ENCODE peak calls at places on chromosomes 7 and 10, in four cellular contexts. J is fibroblast of pulmonary artery, T is Panc1, H is choroid plexus epithelial cell. D is an unnamed sample.

GRCh38 chr10:108812906-108813305 is 1110.4 kb downstream of the XPNPEP1 start:
- DNase-seq in J (no peak), T (no peak), H (no peak), D (no peak)

GRCh38 chr10:110353244-110354119 is 48.8 kb upstream of the SMNDC1 start:
- DNase-seq in J (peak), T (peak), H (peak), D (peak)

GRCh38 chr7:132933076-132933466 is 148.8 kb downstream of the CHCHD3 start:
- DNase-seq in J (peak), T (no peak), H (peak), D (no peak)

GRCh38 chr10:14653271-14654161 is 121.2 kb downstream of the FAM107B start:
- DNase-seq in J (peak), T (no peak), H (peak), D (peak)

GRCh38 chr10:44878704-44879530 is 32.2 kb upstream of the TMEM72 start:
- DNase-seq in J (peak), T (no peak), H (peak), D (peak)

GRCh38 chr7:127891144-127891543 is 140.1 kb downstream of the LRRC4 start:
- DNase-seq in J (no peak), T (no peak), H (no peak), D (no peak)

GRCh38 chr10:17851611-17852010 is 42.5 kb downstream of the MRC1 start:
- DNase-seq in J (no peak), T (no peak), H (no peak), D (no peak)

GRCh38 chr10:101903827-101904520 is 60.4 kb upstream of the KCNIP2 start:
- DNase-seq in J (no peak), T (no peak), H (no peak), D (no peak)

GRCh38 chr7:54560726-54561125 is 18.6 kb downstream of the VSTM2A start:
- DNase-seq in J (no peak), T (no peak), H (no peak), D (no peak)

GRCh38 chr10:108388716-108389115 is 1224.2 kb upstream of the SORCS1 start:
- DNase-seq in J (no peak), T (no peak), H (no peak), D (no peak)

GRCh38 chr10:125204400-125204799 is 44.0 kb upstream of the CTBP2 start:
- DNase-seq in J (no peak), T (no peak), H (no peak), D (no peak)

GRCh38 chr7:55024776-55025175 is 6.0 kb downstream of the EGFR start:
- DNase-seq in J (peak), T (no peak), H (peak), D (no peak)

GRCh38 chr10:43206391-43207235 is 60.3 kb downstream of the RASGEF1A start:
- DNase-seq in J (no peak), T (no peak), H (no peak), D (no peak)

GRCh38 chr10:118701529-118702323 is 53.0 kb downstream of the CACUL1 start:
- DNase-seq in J (no peak), T (no peak), H (peak), D (no peak)

GRCh38 chr7:155625557-155625956 is 18.9 kb upstream of the RBM33 start:
- DNase-seq in J (no peak), T (no peak), H (no peak), D (no peak)

GRCh38 chr10:60163786-60164185 is 225.9 kb downstream of the ANK3 start:
- DNase-seq in J (no peak), T (no peak), H (no peak), D (no peak)

GRCh38 chr10:60162631-60163030 is 227.0 kb downstream of the ANK3 start:
- DNase-seq in J (no peak), T (no peak), H (no peak), D (no peak)

GRCh38 chr10:60170250-60170649 is 219.4 kb downstream of the ANK3 start:
- DNase-seq in J (no peak), T (no peak), H (peak), D (no peak)

GRCh38 chr10:60169111-60169510 is 220.6 kb downstream of the ANK3 start:
- DNase-seq in J (no peak), T (no peak), H (no peak), D (no peak)

DNA sequence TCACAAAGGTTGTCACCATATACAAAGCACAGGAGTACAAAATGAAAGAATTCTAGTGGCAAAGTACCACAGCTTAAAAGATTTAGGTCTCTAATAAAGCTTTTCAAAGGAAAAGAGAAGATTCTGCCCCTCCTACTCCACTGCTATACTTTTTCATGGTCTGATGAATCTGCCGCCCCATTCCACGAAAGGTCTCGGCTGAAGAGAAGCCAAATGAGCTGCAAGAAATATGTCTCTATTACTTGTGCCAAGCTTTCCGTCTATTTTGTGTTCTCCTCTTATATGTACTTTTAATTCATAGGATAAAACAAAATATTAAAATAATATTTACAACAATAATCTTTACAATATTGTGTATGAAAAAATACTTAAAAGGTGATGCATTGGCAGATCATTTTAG is 222.6 kb downstream of the ANK3 start:
- DNase-seq in J (no peak), T (no peak), H (no peak), D (no peak)
- H3K4me3 ChIP-seq in J (peak), T (no peak), H (no peak), D (no peak)

DNA sequence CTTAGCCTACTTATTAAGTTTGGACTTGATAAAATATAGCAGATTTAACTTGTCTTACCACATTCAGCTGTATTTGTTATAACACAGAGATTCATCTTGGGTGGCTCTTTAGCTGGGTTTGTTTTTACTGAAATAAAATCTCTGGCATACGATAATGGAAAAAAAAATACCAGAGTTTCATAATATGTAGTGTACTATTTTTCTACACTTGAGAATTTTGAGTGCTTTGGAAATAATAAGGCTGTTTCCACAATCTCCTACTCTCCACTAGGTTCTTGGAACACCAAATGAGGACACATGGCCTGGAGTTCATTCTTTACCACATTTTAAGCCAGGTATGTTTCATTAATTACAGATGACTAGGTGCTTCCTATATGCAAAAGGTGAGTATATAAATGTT is 218.6 kb upstream of the FZD1 start:
- DNase-seq in J (no peak), T (no peak), H (no peak), D (no peak)
- H3K4me3 ChIP-seq in J (no peak), T (no peak), H (no peak), D (no peak)

DNA sequence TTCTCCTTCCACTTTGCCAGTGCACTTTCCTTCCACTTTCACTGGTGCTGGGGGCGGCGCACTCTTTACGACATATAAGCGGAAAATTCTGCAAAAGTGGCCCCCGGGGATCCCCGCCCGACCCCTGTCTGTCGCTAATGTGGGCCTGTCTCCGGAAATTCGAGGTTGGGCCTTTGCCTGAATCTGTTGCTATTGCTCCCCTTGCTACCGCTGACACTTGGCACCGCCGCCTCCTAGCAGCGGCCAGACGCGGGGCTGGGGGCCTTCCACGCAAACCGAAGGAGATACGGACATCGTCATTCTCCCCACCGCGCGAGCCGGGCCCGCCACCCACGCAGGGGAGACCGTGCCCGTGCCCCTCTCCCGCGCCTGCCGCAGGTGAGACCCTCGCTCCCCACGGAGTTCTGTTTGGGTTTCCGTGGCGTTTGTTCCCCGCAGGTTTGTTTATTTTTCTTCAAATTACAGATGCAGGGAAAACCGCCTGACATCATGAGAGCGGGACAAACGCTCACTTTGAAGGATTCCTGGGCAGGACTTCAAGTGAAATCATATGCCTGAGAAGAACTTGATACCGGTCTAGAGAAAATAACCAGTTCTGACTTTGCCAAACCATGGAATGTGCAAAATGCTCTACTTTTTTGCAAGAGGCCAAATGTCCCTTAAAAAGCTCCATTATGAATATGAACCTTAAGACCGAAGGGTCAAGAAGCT is 5.0 kb downstream of the TWIST1 start:
- DNase-seq in J (peak), T (no peak), H (peak), D (no peak)
- H3K4me3 ChIP-seq in J (peak), T (peak), H (peak), D (no peak)

DNA sequence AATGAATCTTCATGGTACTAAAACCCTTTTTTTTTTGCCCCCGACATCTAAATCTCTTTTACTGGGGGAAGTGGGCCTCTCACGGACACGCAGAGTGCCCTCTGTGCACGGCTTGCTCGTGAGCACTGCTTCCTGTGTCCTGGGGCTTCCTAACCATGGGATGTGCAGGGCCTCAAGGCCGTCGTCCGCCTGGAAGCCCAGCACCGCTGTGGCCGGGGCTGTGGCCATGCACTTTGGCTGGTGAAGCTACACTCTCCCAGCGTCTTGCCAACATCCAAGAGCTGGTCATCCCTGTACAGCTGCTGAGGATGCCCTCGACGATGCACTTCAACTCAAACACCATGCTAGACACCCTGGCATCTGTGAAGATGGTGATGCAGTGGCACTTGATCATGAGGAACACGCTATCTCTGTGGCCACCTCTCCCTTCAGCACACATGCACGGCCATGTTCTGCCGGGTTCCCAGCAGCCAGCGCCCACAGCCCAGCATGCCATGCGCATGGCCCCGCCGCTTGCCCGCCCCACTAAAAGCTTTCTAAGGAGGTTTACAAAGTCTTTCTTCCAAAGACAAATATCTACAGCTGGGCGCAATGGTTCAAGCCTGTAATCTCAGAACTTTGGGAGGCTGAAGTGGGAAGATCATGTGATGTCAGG is 326.5 kb downstream of the PARD3 start:
- DNase-seq in J (no peak), T (no peak), H (no peak), D (no peak)
- H3K4me3 ChIP-seq in J (no peak), T (no peak), H (no peak), D (no peak)

GRCh38 chr10:113131611-113132330 is 181.7 kb downstream of the TCF7L2 start:
- DNase-seq in J (peak), T (no peak), H (peak), D (no peak)

GRCh38 chr10:113129117-113129516 is 179.1 kb downstream of the TCF7L2 start:
- DNase-seq in J (no peak), T (no peak), H (no peak), D (no peak)

GRCh38 chr10:113126506-113127192 is 176.6 kb downstream of the TCF7L2 start:
- DNase-seq in J (peak), T (peak), H (peak), D (no peak)

GRCh38 chr10:113128450-113129105 is 178.5 kb downstream of the TCF7L2 start:
- DNase-seq in J (no peak), T (no peak), H (peak), D (no peak)

DNA sequence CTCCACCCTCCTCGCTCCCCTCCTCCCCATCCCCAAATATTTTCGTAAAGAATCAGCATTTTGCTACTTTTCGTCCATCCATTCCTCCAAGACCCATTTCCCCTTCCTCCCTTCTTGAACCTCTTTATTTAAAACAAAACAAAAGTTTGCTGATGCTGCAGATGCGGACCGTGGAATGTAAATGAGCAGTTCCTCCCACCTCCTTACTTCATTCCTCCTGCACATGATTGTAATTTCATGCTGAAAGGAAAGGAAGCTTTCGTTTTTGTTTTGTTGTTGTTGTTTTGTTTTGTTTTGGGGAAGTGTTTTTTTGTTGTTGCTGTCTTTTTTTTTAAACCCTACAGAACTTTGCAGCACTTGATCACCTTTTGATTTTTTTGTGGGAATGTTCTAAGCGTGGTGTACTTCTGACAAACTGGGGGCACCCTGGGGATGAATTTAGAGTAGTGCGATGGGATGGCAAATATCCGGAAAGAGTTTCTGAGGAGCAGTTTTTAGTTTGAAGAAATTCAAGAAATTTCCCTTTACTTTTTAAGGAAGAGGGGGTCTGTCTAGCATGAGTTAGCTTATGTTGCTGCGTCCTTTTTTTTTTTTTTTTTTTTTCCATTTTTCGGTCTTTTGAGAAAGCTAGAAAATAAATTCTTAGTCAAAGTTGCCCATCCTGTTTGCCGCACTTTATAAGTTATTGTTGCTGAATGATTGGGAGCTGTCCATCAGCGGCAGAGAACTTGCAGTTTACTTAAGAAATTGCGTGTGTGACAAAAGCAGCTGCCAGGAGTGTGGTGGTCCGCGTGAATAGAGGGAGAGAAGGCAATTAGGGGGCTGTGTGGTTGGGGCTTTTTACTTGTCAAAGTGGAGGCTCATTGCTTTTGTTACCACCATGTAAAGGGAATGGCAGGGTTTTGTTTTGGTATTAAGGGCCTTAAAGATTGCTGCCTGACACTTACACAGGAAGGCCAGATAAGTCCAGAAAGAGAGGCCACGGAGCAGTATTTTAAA is 177.5 kb downstream of the TCF7L2 start:
- DNase-seq in J (peak), T (no peak), H (peak), D (no peak)
- H3K4me3 ChIP-seq in J (peak), T (peak), H (peak), D (no peak)

GRCh38 chr7:27103489-27104226 is 1.2 kb upstream of the HOXA2 start:
- DNase-seq in J (no peak), T (no peak), H (no peak), D (no peak)

GRCh38 chr7:27101188-27101905 is 1.1 kb downstream of the HOXA2 start:
- DNase-seq in J (peak), T (no peak), H (no peak), D (no peak)

GRCh38 chr7:27101906-27102577 is 441 bp downstream of the HOXA2 start:
- DNase-seq in J (no peak), T (no peak), H (no peak), D (no peak)

GRCh38 chr7:27104244-27105149 is 2.0 kb upstream of the HOXA2 start:
- DNase-seq in J (no peak), T (no peak), H (no peak), D (no peak)

GRCh38 chr7:27102578-27103442 is at the start of gene HOXA2:
- DNase-seq in J (no peak), T (no peak), H (no peak), D (no peak)
- H3K4me3 ChIP-seq in J (peak), T (peak), H (no peak), D (peak)

GRCh38 chr7:80278737-80279136 is 144.1 kb downstream of the GNAI1 start:
- DNase-seq in J (no peak), T (no peak), H (no peak), D (no peak)
- H3K4me3 ChIP-seq in J (no peak), T (no peak), H (no peak), D (no peak)

GRCh38 chr7:137932881-137933269 is 69.0 kb downstream of the CREB3L2 start:
- DNase-seq in J (peak), T (no peak), H (peak), D (peak)
- H3K4me3 ChIP-seq in J (no peak), T (no peak), H (no peak), D (no peak)

DNA sequence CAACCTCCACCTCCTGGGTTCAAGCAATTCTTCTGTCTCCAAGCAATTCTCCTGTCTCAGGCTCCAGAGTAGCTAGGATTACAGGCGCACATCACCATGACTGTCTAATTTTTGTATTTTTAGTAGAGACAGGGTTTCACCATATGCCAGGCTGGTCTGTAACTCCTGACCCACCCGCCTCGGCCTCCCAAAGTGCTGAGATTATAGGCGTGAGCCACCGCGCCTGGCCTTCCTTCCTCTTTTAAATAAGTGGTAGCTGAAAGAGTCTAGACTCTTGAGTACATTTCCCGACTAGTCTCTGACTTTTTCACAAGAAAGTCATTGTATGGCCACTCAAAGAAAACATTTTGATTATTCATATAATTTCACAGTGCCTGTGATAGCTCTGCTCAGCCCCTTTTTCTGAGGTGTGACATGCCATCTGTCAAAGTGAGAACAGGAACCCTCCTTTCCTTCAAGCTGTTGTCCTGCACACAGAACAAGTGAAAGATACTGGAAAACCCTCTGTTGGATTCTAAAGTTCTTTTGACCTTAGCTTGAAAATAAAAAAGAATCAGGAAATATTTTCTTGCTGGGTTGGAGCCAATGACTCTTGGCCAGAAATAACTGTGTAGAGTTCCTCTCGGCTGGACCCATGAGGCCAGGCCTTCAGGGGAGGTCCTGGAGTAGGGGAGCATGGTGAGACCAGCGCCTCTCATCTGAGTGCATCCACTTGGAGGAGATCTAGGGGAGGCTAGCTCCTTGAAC is 636.0 kb upstream of the ANKRD30A start:
- DNase-seq in J (peak), T (no peak), H (peak), D (no peak)
- H3K4me3 ChIP-seq in J (no peak), T (no peak), H (no peak), D (no peak)

D was measured in epithelial cell of proximal tubule.